ENCODE peak calls at places on chromosomes 1 and 21, in nine cellular contexts. F is H54; B is uterus; P is activated naive CD4-positive, alpha-beta T cell; D is T-helper 2 cell; L is NCI-H1092; X is ACHN; S is T-cell; Y is effector memory CD4-positive, alpha-beta T cell. T is an unnamed sample.

GRCh38 chr1:52364235-52364839 is 1.7 kb downstream of the CC2D1B start:
- DNase-seq in L (no peak), B (no peak), F (no peak), D (no peak), X (no peak), P (no peak), Y (no peak), S (no peak), T (no peak)

GRCh38 chr21:42389449-42389835 is 6.4 kb downstream of the TMPRSS3 start:
- DNase-seq in L (peak), X (no peak), P (no peak), S (no peak), Y (no peak), B (no peak), F (no peak), D (no peak), T (no peak)

GRCh38 chr1:58898739-58899580 is 115.1 kb upstream of the JUN start:
- DNase-seq in B (peak), L (no peak), X (no peak), D (no peak), P (no peak), Y (no peak), S (no peak), F (no peak), T (no peak)

GRCh38 chr21:35697321-35697808 is 363.0 kb downstream of the SETD4 start:
- DNase-seq in Y (no peak), F (no peak), P (no peak), L (peak), S (no peak), B (peak), X (no peak), D (no peak), T (no peak)

GRCh38 chr1:182761396-182762395 is 27.9 kb upstream of the NPL start:
- DNase-seq in D (no peak), F (no peak), L (no peak), S (no peak), B (no peak), P (no peak), X (no peak), Y (no peak), T (no peak)

GRCh38 chr1:61253912-61254628 is 171.7 kb downstream of the NFIA start:
- DNase-seq in F (no peak), L (no peak), D (no peak), X (no peak), S (no peak), P (no peak), Y (no peak), B (no peak), T (no peak)

GRCh38 chr1:27137022-27137542 is 17.8 kb downstream of the SLC9A1 start:
- DNase-seq in L (no peak), S (peak), B (no peak), X (no peak), P (peak), Y (peak), D (peak), F (no peak), T (no peak)

GRCh38 chr21:42735944-42736343 is 82.5 kb downstream of the PDE9A start:
- DNase-seq in B (no peak), D (no peak), F (no peak), L (no peak), X (no peak), S (no peak), P (no peak), Y (no peak), T (no peak)

GRCh38 chr1:87227651-87228050 is 101.0 kb upstream of the LMO4 start:
- DNase-seq in B (no peak), L (no peak), S (no peak), Y (no peak), D (no peak), P (no peak), X (no peak), F (no peak), T (no peak)

GRCh38 chr1:205309741-205310140 is 11.8 kb downstream of the NUAK2 start:
- DNase-seq in D (no peak), P (no peak), B (no peak), F (no peak), S (no peak), Y (no peak), L (no peak), X (no peak), T (no peak)

GRCh38 chr21:26123012-26123411 is 47.6 kb downstream of the APP start:
- DNase-seq in X (no peak), F (no peak), P (no peak), Y (no peak), D (no peak), L (no peak), S (no peak), B (no peak), T (no peak)

GRCh38 chr1:64851664-64852063 is 106.8 kb downstream of the RAVER2 start:
- DNase-seq in L (no peak), Y (no peak), S (no peak), B (no peak), D (no peak), P (no peak), X (no peak), F (no peak), T (no peak)

GRCh38 chr21:16193758-16194606 is 464.2 kb downstream of the USP25 start:
- DNase-seq in D (no peak), P (no peak), F (peak), Y (no peak), L (no peak), B (peak), S (no peak), X (peak), T (no peak)

T was measured in epithelial cell of prostate.